ENCODE peak calls at places on chromosomes 11 and 22, in nine cellular contexts. A is fibroblast of lung, E is IMR-90, R is colonic mucosa, M is aorta, F is K562, Z is body of pancreas, L is mesendoderm, K is GM23338. Q is an unnamed sample. For H3K27me3, the result is how much of the 10 kb centered on the place peaks cover.

GRCh38 chr11:95512177-95512576 is 277.4 kb downstream of the FAM76B start:
- DNase-seq in K (no peak), M (peak), F (no peak), R (peak), E (peak), Z (peak), L (no peak), A (peak), Q (peak)

GRCh38 chr11:109247071-109247470 is 174.9 kb upstream of the C11orf87 start:
- DNase-seq in E (peak), Z (no peak), M (no peak), R (no peak), F (no peak), L (no peak), K (no peak), A (no peak), Q (no peak)

GRCh38 chr22:42188808-42189447 is 58.3 kb upstream of the CYP2D6 start:
- DNase-seq in Z (no peak), M (no peak), R (peak), K (no peak), A (no peak), E (peak), L (peak), F (no peak), Q (no peak)

GRCh38 chr11:65773784-65774411 is 6.9 kb downstream of the AP5B1 start:
- DNase-seq in M (no peak), Z (no peak), K (no peak), R (no peak), A (no peak), E (no peak), L (no peak), F (no peak), Q (peak)

GRCh38 chr22:21626735-21627469 is 2.9 kb downstream of the YDJC start:
- DNase-seq in R (no peak), L (no peak), E (no peak), M (no peak), A (no peak), K (no peak), Z (no peak), F (peak), Q (no peak)

GRCh38 chr11:17476317-17477083 is at the start of gene ABCC8:
- DNase-seq in M (no peak), L (peak), E (no peak), K (peak), A (no peak), Z (no peak), R (no peak), F (no peak), Q (no peak)

GRCh38 chr11:748007-748359 is 719 bp downstream of the TALDO1 start:
- DNase-seq in L (no peak), A (no peak), F (peak), E (no peak), Z (no peak), M (peak), R (peak), K (no peak), Q (no peak)

GRCh38 chr11:71430166-71430565 is 18.0 kb downstream of the DHCR7 start:
- DNase-seq in L (no peak), E (no peak), M (no peak), K (no peak), R (no peak), F (no peak), Z (no peak), A (no peak), Q (no peak)

GRCh38 chr11:64245401-64245796 is 1.3 kb downstream of the PPP1R14B start:
- DNase-seq in A (no peak), R (no peak), E (no peak), Z (peak), L (no peak), K (no peak), M (no peak), F (no peak), Q (no peak)

GRCh38 chr11:113397212-113397611 is 9.6 kb downstream of the ANKK1 start:
- DNase-seq in K (no peak), F (no peak), Z (no peak), A (no peak), L (no peak), R (no peak), E (no peak), M (no peak), Q (no peak)

GRCh38 chr11:121443688-121444275 is 8.3 kb upstream of the SORL1 start:
- DNase-seq in F (no peak), M (no peak), R (no peak), K (no peak), E (no peak), A (no peak), Z (no peak), L (no peak), Q (no peak)

GRCh38 chr11:47329431-47329993 is 23.0 kb downstream of the MYBPC3 start:
- DNase-seq in A (no peak), L (no peak), M (no peak), Z (no peak), F (no peak), R (no peak), E (no peak), K (no peak), Q (no peak)

GRCh38 chr11:93143186-93143585 is 54.6 kb downstream of the SLC36A4 start:
- DNase-seq in M (no peak), K (no peak), F (no peak), Z (no peak), R (no peak), L (no peak), A (peak), E (peak), Q (no peak)

GRCh38 chr22:30978304-30978962 is 9.4 kb downstream of the TUG1 start:
- DNase-seq in E (no peak), K (no peak), F (no peak), A (no peak), L (no peak), R (no peak), M (no peak), Z (no peak), Q (no peak)

GRCh38 chr11:45754746-45755145 is 50.2 kb upstream of the SLC35C1 start:
- DNase-seq in M (no peak), R (no peak), L (peak), F (no peak), E (no peak), K (no peak), Z (peak), A (no peak), Q (no peak)

GRCh38 chr22:32309585-32310251 is 47.9 kb upstream of the RFPL3 start:
- DNase-seq in L (peak), A (no peak), R (no peak), F (no peak), K (peak), E (no peak), M (no peak), Z (no peak), Q (no peak)

GRCh38 chr11:6594142-6594768 is 9.2 kb downstream of the RRP8 start:
- DNase-seq in K (no peak), A (no peak), L (no peak), R (peak), Z (no peak), E (no peak), F (no peak), M (no peak), Q (no peak)

GRCh38 chr11:35274909-35275807 is 136.2 kb downstream of the CD44 start:
- DNase-seq in E (no peak), A (peak), K (peak), M (peak), L (peak), F (no peak), Z (peak), R (peak), Q (no peak)

GRCh38 chr11:23991140-23991539 is 505.7 kb upstream of the LUZP2 start:
- DNase-seq in A (peak), Z (no peak), M (no peak), R (no peak), E (peak), L (no peak), K (no peak), F (no peak), Q (no peak)

GRCh38 chr11:117876049-117876340 is 463 bp downstream of the FXYD6 start:
- DNase-seq in M (no peak), K (no peak), F (no peak), E (no peak), R (no peak), L (no peak), A (no peak), Z (no peak), Q (no peak)

GRCh38 chr11:117878314-117878938 is 2.0 kb upstream of the FXYD6 start:
- DNase-seq in M (no peak), L (no peak), A (peak), K (no peak), R (no peak), F (no peak), Z (no peak), E (no peak), Q (peak)

GRCh38 chr11:117875397-117876048 is 935 bp downstream of the FXYD6 start:
- DNase-seq in K (peak), M (no peak), R (no peak), Z (no peak), F (no peak), L (peak), E (no peak), A (no peak), Q (no peak)

GRCh38 chr11:117876341-117877119 is at the start of gene FXYD6:
- DNase-seq in Z (peak), M (no peak), F (no peak), K (peak), E (no peak), R (peak), A (peak), L (peak), Q (peak)

GRCh38 chr11:117877120-117877784 is 794 bp upstream of the FXYD6 start:
- DNase-seq in Z (no peak), K (peak), F (no peak), A (peak), E (no peak), M (no peak), L (no peak), R (no peak), Q (peak)
- H3K27ac ChIP-seq in Z (peak), K (no peak), F (no peak), A (no peak), E (no peak), M (no peak), L (no peak), R (peak), Q (peak)

DNA sequence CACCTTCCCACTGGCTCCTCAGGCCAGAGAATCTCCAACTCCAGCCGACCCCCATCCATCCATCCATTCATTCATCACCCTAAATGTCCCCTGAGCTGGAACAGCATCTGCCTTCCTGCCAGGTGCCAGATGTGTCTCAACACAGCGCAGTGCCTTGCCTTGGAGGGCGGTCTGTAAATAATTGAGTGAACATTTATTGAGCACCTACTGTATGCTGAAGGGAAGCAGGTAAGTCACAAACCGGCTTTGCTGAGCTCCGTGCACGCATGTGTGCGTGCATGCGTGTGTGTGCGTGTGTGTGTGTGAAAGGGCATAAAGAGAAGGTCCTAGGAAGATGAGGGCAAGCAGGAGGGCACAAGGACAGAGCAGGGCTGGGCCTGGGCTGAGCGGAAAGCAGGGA is 10.2 kb downstream of the KCNJ4 start:
- DNase-seq in F (no peak), K (no peak), M (no peak), Z (no peak), A (no peak), L (no peak), R (no peak), E (no peak), Q (no peak)
- H3K27me3 ChIP-seq in F (under half), K (under half), M (under half), Z (under half), A (under half), L (under half), R (under half), E (half or more), Q (under half)

GRCh38 chr11:22957890-22958289 is 97.6 kb upstream of the CCDC179 start:
- DNase-seq in E (no peak), A (no peak), R (no peak), M (no peak), K (no peak), L (no peak), Z (no peak), F (no peak), Q (no peak)
- H3K27ac ChIP-seq in E (no peak), A (no peak), R (no peak), M (no peak), K (no peak), L (no peak), Z (no peak), F (no peak), Q (no peak)

GRCh38 chr11:125080531-125080911 is 17.4 kb downstream of the SLC37A2 start:
- DNase-seq in E (no peak), K (no peak), A (no peak), M (no peak), L (no peak), F (no peak), Z (no peak), R (no peak), Q (peak)

GRCh38 chr11:125083312-125084056 is 20.4 kb downstream of the SLC37A2 start:
- DNase-seq in M (no peak), K (no peak), R (no peak), L (no peak), Z (no peak), F (no peak), A (no peak), E (no peak), Q (peak)

GRCh38 chr11:125081098-125081798 is 18.1 kb downstream of the SLC37A2 start:
- DNase-seq in Z (no peak), A (no peak), R (no peak), E (no peak), F (no peak), K (no peak), M (no peak), L (no peak), Q (peak)

GRCh38 chr11:125082611-125083311 is 19.7 kb downstream of the SLC37A2 start:
- DNase-seq in F (no peak), L (no peak), E (peak), M (no peak), K (no peak), Z (no peak), R (no peak), A (peak), Q (peak)

GRCh38 chr11:125082040-125082439 is 18.9 kb downstream of the SLC37A2 start:
- DNase-seq in E (no peak), F (no peak), R (no peak), Z (no peak), A (no peak), M (no peak), K (no peak), L (no peak), Q (no peak)
- H3K27me3 ChIP-seq in E (under half), F (under half), R (under half), Z (under half), A (under half), M (under half), K (under half), L (under half), Q (under half)

DNA sequence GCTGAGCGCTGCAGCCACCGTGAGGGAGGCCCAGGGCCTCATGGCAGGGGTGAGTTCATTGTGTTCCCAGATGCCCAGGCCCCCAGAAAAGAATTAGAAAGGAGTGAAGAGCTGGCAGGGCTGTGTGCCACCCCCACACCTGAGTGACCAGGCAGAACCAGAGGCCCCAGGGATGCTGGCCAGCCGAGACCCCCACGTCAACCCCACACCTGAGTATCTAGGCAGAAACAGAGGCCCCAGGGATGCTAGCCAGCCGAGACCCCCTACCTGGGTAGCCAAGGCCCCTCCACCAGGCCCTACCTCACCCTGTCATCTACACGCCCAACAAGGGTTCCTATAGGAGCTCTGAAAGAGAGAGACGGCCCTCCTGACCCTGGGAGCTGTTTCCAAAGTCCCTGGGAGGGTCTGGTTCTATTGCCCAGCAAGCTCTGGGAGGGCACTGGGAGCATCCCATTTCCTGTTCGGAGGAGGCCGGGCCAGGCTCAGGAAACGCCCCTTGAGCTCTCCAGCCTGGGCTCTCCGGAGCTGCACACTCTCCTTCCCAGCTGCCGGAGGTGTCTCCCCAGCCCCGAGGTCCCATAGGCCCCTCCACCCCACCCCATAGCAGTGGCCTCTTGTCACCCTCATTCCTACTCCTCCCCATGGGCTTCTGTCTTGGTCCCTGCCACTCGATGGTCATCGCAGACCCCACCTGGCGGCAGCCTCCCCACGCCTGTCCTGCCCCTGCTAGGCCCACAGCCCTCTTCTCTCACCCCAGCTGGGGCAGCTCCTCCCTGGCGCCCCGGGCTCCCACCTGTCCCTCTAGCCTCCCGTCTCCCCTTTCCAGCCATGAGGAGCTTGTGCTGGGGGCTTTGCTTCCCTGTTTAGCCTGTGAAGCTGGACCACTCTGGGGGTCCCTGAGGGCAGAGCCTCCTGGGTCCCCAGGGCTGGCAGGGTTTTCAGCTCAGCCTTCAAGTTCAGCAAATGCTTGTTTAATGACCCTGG is 2.6 kb downstream of the TSPAN32 start:
- DNase-seq in K (no peak), M (no peak), A (no peak), E (no peak), Z (no peak), F (no peak), R (peak), L (no peak), Q (peak)
- H3K27ac ChIP-seq in K (no peak), M (no peak), A (no peak), E (no peak), Z (peak), F (peak), R (no peak), L (no peak), Q (peak)

GRCh38 chr22:46387748-46388147 is 52.2 kb downstream of the TRMU start:
- DNase-seq in A (no peak), K (no peak), R (no peak), F (no peak), E (no peak), M (no peak), Z (no peak), L (no peak), Q (no peak)
- H3K27me3 ChIP-seq in A (under half), K (under half), R (under half), F (half or more), E (under half), M (under half), Z (under half), L (under half), Q (under half)

GRCh38 chr11:30561691-30562412 is 24.3 kb downstream of the MPPED2 start:
- DNase-seq in R (no peak), L (no peak), E (peak), F (no peak), Z (no peak), K (no peak), A (no peak), M (no peak), Q (no peak)
- H3K27ac ChIP-seq in R (no peak), L (no peak), E (no peak), F (no peak), Z (no peak), K (no peak), A (no peak), M (peak), Q (no peak)

GRCh38 chr11:118147502-118147901 is 5.1 kb downstream of the SCN4B start:
- DNase-seq in K (no peak), E (no peak), L (peak), R (no peak), F (peak), Z (no peak), A (no peak), M (no peak), Q (no peak)

GRCh38 chr11:118145285-118146227 is 7.1 kb downstream of the SCN4B start:
- DNase-seq in A (peak), E (peak), Z (peak), M (peak), R (peak), F (peak), K (peak), L (peak), Q (peak)

GRCh38 chr11:118148240-118148639 is 4.4 kb downstream of the SCN4B start:
- DNase-seq in E (no peak), L (no peak), F (no peak), R (no peak), M (no peak), A (no peak), Z (no peak), K (no peak), Q (no peak)

GRCh38 chr11:118144869-118145268 is 7.8 kb downstream of the SCN4B start:
- DNase-seq in M (peak), F (no peak), L (no peak), Z (no peak), A (no peak), R (no peak), E (no peak), K (no peak), Q (no peak)

DNA sequence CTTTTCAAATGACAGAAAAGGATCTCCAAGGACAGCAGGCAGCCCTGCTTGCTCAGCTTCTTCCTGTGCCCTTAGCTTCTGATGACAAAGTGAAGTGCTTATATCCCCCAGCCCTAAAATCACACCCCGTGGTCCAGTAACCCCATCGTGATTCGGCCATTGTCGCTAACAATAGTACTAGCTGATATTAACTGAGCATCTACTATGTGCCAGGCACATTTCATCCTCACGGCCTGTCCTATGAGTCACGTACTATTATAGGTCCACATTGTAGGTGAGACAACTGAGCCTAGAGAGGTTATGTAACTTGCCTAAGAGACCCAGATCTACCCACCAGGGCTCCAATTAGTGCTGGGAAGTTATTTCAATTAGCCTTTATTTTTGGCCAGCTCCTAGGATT is 6.1 kb downstream of the SCN4B start:
- DNase-seq in L (no peak), F (no peak), Z (no peak), E (no peak), R (no peak), M (peak), A (no peak), K (no peak), Q (no peak)
- H3K27me3 ChIP-seq in L (under half), F (half or more), Z (under half), E (under half), R (under half), M (under half), A (under half), K (half or more), Q (under half)

GRCh38 chr22:37069719-37070118 is 18.2 kb downstream of the KCTD17 start:
- DNase-seq in L (no peak), A (no peak), Z (no peak), M (no peak), R (no peak), E (no peak), F (no peak), K (no peak), Q (no peak)
- H3K27ac ChIP-seq in L (no peak), A (no peak), Z (no peak), M (no peak), R (no peak), E (no peak), F (no peak), K (no peak), Q (no peak)